ENCODE peak calls at places on chromosomes 13 and 19, in nine cellular contexts. One of them, this sample, is unnamed. For H3K4me1, the result is how much of the 10 kb centered on the place peaks cover.

GRCh38 chr19:15213715-15214381 is 13.1 kb upstream of the NOTCH3 start:
- DNase-seq in adrenal gland: peak
- DNase-seq in fibroblast of lung: peak
- DNase-seq in psoas muscle: peak
- DNase-seq in PC-3: no peak
- DNase-seq in tibial nerve: no peak
- DNase-seq in thoracic aorta: peak
- DNase-seq in GM23338: peak
- DNase-seq in esophagus squamous epithelium: no peak
- DNase-seq in this sample: peak

GRCh38 chr13:48210178-48210577 is 22.8 kb upstream of the ITM2B start:
- DNase-seq in adrenal gland: no peak
- DNase-seq in fibroblast of lung: peak
- DNase-seq in psoas muscle: no peak
- DNase-seq in PC-3: peak
- DNase-seq in tibial nerve: no peak
- DNase-seq in thoracic aorta: no peak
- DNase-seq in GM23338: no peak
- DNase-seq in esophagus squamous epithelium: no peak
- DNase-seq in this sample: no peak

GRCh38 chr13:26412961-26413716 is 144.3 kb upstream of the WASF3 start:
- DNase-seq in adrenal gland: no peak
- DNase-seq in fibroblast of lung: no peak
- DNase-seq in psoas muscle: no peak
- DNase-seq in PC-3: no peak
- DNase-seq in tibial nerve: no peak
- DNase-seq in thoracic aorta: no peak
- DNase-seq in GM23338: no peak
- DNase-seq in esophagus squamous epithelium: no peak
- DNase-seq in this sample: no peak

GRCh38 chr19:56538761-56539263 is at the start of gene ZFP28:
- DNase-seq in adrenal gland: no peak
- DNase-seq in fibroblast of lung: no peak
- DNase-seq in psoas muscle: peak
- DNase-seq in PC-3: no peak
- DNase-seq in tibial nerve: peak
- DNase-seq in thoracic aorta: peak
- DNase-seq in GM23338: peak
- DNase-seq in esophagus squamous epithelium: peak
- DNase-seq in this sample: peak

GRCh38 chr19:20351244-20351643 is 184.2 kb downstream of the ZNF486 start:
- DNase-seq in adrenal gland: peak
- DNase-seq in fibroblast of lung: no peak
- DNase-seq in psoas muscle: no peak
- DNase-seq in PC-3: no peak
- DNase-seq in tibial nerve: no peak
- DNase-seq in thoracic aorta: no peak
- DNase-seq in GM23338: no peak
- DNase-seq in esophagus squamous epithelium: no peak
- DNase-seq in this sample: no peak

GRCh38 chr19:1360818-1361461 is 22.8 kb upstream of the NDUFS7 start:
- DNase-seq in adrenal gland: peak
- DNase-seq in fibroblast of lung: peak
- DNase-seq in psoas muscle: peak
- DNase-seq in PC-3: no peak
- DNase-seq in tibial nerve: peak
- DNase-seq in thoracic aorta: no peak
- DNase-seq in GM23338: no peak
- DNase-seq in esophagus squamous epithelium: no peak
- DNase-seq in this sample: peak

GRCh38 chr13:52665325-52665724 is 12.7 kb downstream of the SUGT1 start:
- DNase-seq in adrenal gland: no peak
- DNase-seq in fibroblast of lung: peak
- DNase-seq in psoas muscle: no peak
- DNase-seq in PC-3: peak
- DNase-seq in tibial nerve: no peak
- DNase-seq in thoracic aorta: no peak
- DNase-seq in GM23338: peak
- DNase-seq in esophagus squamous epithelium: no peak
- DNase-seq in this sample: no peak

GRCh38 chr13:89401209-89401810 is 1730.1 kb downstream of the SLITRK5 start:
- DNase-seq in adrenal gland: no peak
- DNase-seq in fibroblast of lung: peak
- DNase-seq in psoas muscle: no peak
- DNase-seq in PC-3: peak
- DNase-seq in tibial nerve: no peak
- DNase-seq in thoracic aorta: no peak
- DNase-seq in GM23338: peak
- DNase-seq in esophagus squamous epithelium: no peak
- DNase-seq in this sample: no peak

GRCh38 chr13:87274209-87274819 is 396.9 kb upstream of the SLITRK5 start:
- DNase-seq in adrenal gland: no peak
- DNase-seq in fibroblast of lung: peak
- DNase-seq in psoas muscle: no peak
- DNase-seq in PC-3: peak
- DNase-seq in tibial nerve: no peak
- DNase-seq in thoracic aorta: no peak
- DNase-seq in GM23338: peak
- DNase-seq in esophagus squamous epithelium: no peak
- DNase-seq in this sample: no peak

GRCh38 chr19:31054430-31054829 is 294.8 kb downstream of the TSHZ3 start:
- DNase-seq in adrenal gland: peak
- DNase-seq in fibroblast of lung: peak
- DNase-seq in psoas muscle: no peak
- DNase-seq in PC-3: no peak
- DNase-seq in tibial nerve: no peak
- DNase-seq in thoracic aorta: no peak
- DNase-seq in GM23338: peak
- DNase-seq in esophagus squamous epithelium: no peak
- DNase-seq in this sample: peak

GRCh38 chr13:71171740-71172139 is 695.3 kb downstream of the DACH1 start:
- DNase-seq in adrenal gland: no peak
- DNase-seq in fibroblast of lung: no peak
- DNase-seq in psoas muscle: no peak
- DNase-seq in PC-3: no peak
- DNase-seq in tibial nerve: no peak
- DNase-seq in thoracic aorta: no peak
- DNase-seq in GM23338: no peak
- DNase-seq in esophagus squamous epithelium: no peak
- DNase-seq in this sample: no peak

GRCh38 chr13:91349992-91350911 is 2.8 kb downstream of the MIR17HG start:
- DNase-seq in adrenal gland: no peak
- DNase-seq in fibroblast of lung: no peak
- DNase-seq in psoas muscle: no peak
- DNase-seq in PC-3: no peak
- DNase-seq in tibial nerve: no peak
- DNase-seq in thoracic aorta: no peak
- DNase-seq in GM23338: no peak
- DNase-seq in esophagus squamous epithelium: no peak
- DNase-seq in this sample: no peak

GRCh38 chr13:34731486-34731885 is 210.6 kb upstream of the NBEA start:
- DNase-seq in adrenal gland: no peak
- DNase-seq in fibroblast of lung: no peak
- DNase-seq in psoas muscle: no peak
- DNase-seq in PC-3: no peak
- DNase-seq in tibial nerve: no peak
- DNase-seq in thoracic aorta: no peak
- DNase-seq in GM23338: no peak
- DNase-seq in esophagus squamous epithelium: no peak
- DNase-seq in this sample: no peak

GRCh38 chr19:33905937-33906577 is 109.4 kb downstream of the KCTD15 start:
- DNase-seq in adrenal gland: peak
- DNase-seq in fibroblast of lung: no peak
- DNase-seq in psoas muscle: peak
- DNase-seq in PC-3: peak
- DNase-seq in tibial nerve: no peak
- DNase-seq in thoracic aorta: no peak
- DNase-seq in GM23338: peak
- DNase-seq in esophagus squamous epithelium: no peak
- DNase-seq in this sample: peak

GRCh38 chr19:9871626-9872338 is 36.7 kb downstream of the PIN1 start:
- DNase-seq in adrenal gland: no peak
- DNase-seq in fibroblast of lung: no peak
- DNase-seq in psoas muscle: no peak
- DNase-seq in PC-3: peak
- DNase-seq in tibial nerve: no peak
- DNase-seq in thoracic aorta: no peak
- DNase-seq in GM23338: no peak
- DNase-seq in esophagus squamous epithelium: no peak
- DNase-seq in this sample: no peak

GRCh38 chr13:50809133-50810090 is 34.1 kb downstream of the DLEU7 start:
- DNase-seq in adrenal gland: no peak
- DNase-seq in fibroblast of lung: no peak
- DNase-seq in psoas muscle: no peak
- DNase-seq in PC-3: no peak
- DNase-seq in tibial nerve: no peak
- DNase-seq in thoracic aorta: no peak
- DNase-seq in GM23338: no peak
- DNase-seq in esophagus squamous epithelium: no peak
- DNase-seq in this sample: no peak

GRCh38 chr13:69389899-69390298 is 717.7 kb upstream of the ATXN8OS start:
- DNase-seq in adrenal gland: no peak
- DNase-seq in fibroblast of lung: peak
- DNase-seq in psoas muscle: no peak
- DNase-seq in PC-3: peak
- DNase-seq in tibial nerve: no peak
- DNase-seq in thoracic aorta: no peak
- DNase-seq in GM23338: no peak
- DNase-seq in esophagus squamous epithelium: no peak
- DNase-seq in this sample: no peak

GRCh38 chr13:69856331-69856730 is 251.3 kb upstream of the ATXN8OS start:
- DNase-seq in adrenal gland: no peak
- DNase-seq in fibroblast of lung: no peak
- DNase-seq in psoas muscle: no peak
- DNase-seq in PC-3: peak
- DNase-seq in tibial nerve: no peak
- DNase-seq in thoracic aorta: no peak
- DNase-seq in GM23338: peak
- DNase-seq in esophagus squamous epithelium: no peak
- DNase-seq in this sample: no peak

DNA sequence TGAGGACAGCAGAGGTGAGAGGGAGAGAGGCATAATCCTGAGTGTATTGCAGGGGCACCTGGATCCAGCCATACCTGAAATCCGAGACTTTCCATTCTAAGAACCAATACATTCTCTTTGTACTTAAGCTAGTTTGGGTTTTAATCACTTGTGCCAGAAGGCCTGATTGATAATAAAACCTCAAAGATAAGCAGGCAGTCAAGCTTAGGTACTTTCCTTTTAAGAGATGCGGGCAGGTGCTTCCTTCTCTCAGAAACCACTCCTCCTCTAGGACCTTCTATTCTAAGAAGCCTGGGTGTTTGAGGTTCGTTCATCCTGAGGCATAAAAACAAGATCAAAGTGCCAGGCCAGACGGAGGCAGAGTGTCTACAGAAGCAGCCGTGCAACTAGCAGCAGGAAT is 22.2 kb downstream of the FAM187B start:
- DNase-seq in adrenal gland: peak
- DNase-seq in fibroblast of lung: no peak
- DNase-seq in psoas muscle: no peak
- DNase-seq in PC-3: no peak
- DNase-seq in tibial nerve: no peak
- DNase-seq in thoracic aorta: no peak
- DNase-seq in GM23338: no peak
- DNase-seq in esophagus squamous epithelium: no peak
- DNase-seq in this sample: no peak
- H3K4me3 ChIP-seq in adrenal gland: no peak
- H3K4me3 ChIP-seq in fibroblast of lung: no peak
- H3K4me3 ChIP-seq in psoas muscle: no peak
- H3K4me3 ChIP-seq in PC-3: no peak
- H3K4me3 ChIP-seq in tibial nerve: no peak
- H3K4me3 ChIP-seq in thoracic aorta: no peak
- H3K4me3 ChIP-seq in GM23338: no peak
- H3K4me3 ChIP-seq in esophagus squamous epithelium: no peak
- H3K4me3 ChIP-seq in this sample: no peak

DNA sequence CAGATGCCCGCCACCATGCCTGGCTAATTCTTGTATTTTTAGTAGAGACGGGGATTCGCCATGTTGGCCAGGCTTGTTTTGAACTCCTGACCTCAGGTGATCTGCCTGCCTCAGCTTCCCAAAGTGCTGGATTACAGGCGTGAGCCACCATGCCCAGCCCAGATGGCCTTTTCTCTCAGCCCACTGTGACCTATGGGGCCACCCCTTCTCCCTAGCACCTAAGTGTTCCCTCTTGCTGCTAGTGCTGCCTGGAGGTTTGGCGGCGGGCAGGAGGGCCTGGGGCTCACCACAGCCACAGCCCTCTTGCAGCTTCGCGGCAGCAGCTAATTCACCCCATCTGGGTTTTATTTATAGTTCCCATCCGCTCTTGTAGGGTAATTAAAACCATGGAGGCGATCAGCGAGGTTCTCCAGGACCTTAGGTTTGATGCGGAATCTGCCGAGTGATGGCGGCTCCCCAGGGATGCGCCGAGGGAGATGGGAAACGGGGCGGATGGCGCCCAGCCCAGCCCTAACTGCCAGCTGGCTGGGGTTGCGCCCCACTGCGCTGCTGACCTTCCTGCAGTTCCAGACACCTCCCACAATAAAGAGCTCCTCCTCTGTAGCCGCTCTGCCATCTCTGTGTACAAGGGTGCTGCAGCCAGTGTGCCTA is 3.3 kb downstream of the REX1BD start:
- DNase-seq in adrenal gland: no peak
- DNase-seq in fibroblast of lung: no peak
- DNase-seq in psoas muscle: no peak
- DNase-seq in PC-3: no peak
- DNase-seq in tibial nerve: no peak
- DNase-seq in thoracic aorta: no peak
- DNase-seq in GM23338: no peak
- DNase-seq in esophagus squamous epithelium: no peak
- DNase-seq in this sample: no peak
- H3K4me1 ChIP-seq in adrenal gland: under half
- H3K4me1 ChIP-seq in fibroblast of lung: under half
- H3K4me1 ChIP-seq in psoas muscle: under half
- H3K4me1 ChIP-seq in PC-3: under half
- H3K4me1 ChIP-seq in tibial nerve: under half
- H3K4me1 ChIP-seq in thoracic aorta: under half
- H3K4me1 ChIP-seq in GM23338: under half
- H3K4me1 ChIP-seq in esophagus squamous epithelium: under half
- H3K4me1 ChIP-seq in this sample: half or more

GRCh38 chr19:47730521-47730889 is 14.8 kb upstream of the NOP53 start:
- DNase-seq in adrenal gland: no peak
- DNase-seq in fibroblast of lung: no peak
- DNase-seq in psoas muscle: no peak
- DNase-seq in PC-3: no peak
- DNase-seq in tibial nerve: no peak
- DNase-seq in thoracic aorta: no peak
- DNase-seq in GM23338: no peak
- DNase-seq in esophagus squamous epithelium: no peak
- DNase-seq in this sample: no peak
- H3K27ac ChIP-seq in adrenal gland: no peak
- H3K27ac ChIP-seq in fibroblast of lung: peak
- H3K27ac ChIP-seq in psoas muscle: no peak
- H3K27ac ChIP-seq in PC-3: peak
- H3K27ac ChIP-seq in tibial nerve: peak
- H3K27ac ChIP-seq in thoracic aorta: peak
- H3K27ac ChIP-seq in GM23338: no peak
- H3K27ac ChIP-seq in esophagus squamous epithelium: peak
- H3K27ac ChIP-seq in this sample: peak

DNA sequence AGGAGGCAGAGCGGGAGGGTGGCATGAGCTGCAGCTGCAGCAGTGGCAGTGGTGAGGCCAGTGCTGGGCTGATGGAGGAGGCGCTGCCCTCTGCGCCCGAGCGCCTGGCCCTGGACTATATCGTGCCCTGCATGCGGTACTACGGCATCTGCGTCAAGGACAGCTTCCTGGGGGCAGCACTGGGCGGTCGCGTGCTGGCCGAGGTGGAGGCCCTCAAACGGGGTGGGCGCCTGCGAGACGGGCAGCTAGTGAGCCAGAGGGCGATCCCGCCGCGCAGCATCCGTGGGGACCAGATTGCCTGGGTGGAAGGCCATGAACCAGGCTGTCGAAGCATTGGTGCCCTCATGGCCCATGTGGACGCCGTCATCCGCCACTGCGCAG is 2.0 kb downstream of the EGLN2 start:
- DNase-seq in adrenal gland: no peak
- DNase-seq in fibroblast of lung: no peak
- DNase-seq in psoas muscle: no peak
- DNase-seq in PC-3: no peak
- DNase-seq in tibial nerve: no peak
- DNase-seq in thoracic aorta: no peak
- DNase-seq in GM23338: no peak
- DNase-seq in esophagus squamous epithelium: no peak
- DNase-seq in this sample: no peak
- H3K4me3 ChIP-seq in adrenal gland: peak
- H3K4me3 ChIP-seq in fibroblast of lung: peak
- H3K4me3 ChIP-seq in psoas muscle: peak
- H3K4me3 ChIP-seq in PC-3: no peak
- H3K4me3 ChIP-seq in tibial nerve: peak
- H3K4me3 ChIP-seq in thoracic aorta: peak
- H3K4me3 ChIP-seq in GM23338: peak
- H3K4me3 ChIP-seq in esophagus squamous epithelium: peak
- H3K4me3 ChIP-seq in this sample: peak

This sample was measured in left ventricle myocardium inferior.